ENCODE peak calls at places on chromosomes 13 and 19, in seven cellular contexts. Y is stimulated activated CD4-positive, alpha-beta T cell treated with anti-CD3 and anti-CD28 coated beads, Interleukin-1b, Interleukin-23, amount 100 ng/mL, for 1 hour; V is AML-193; Z is stimulated activated CD8-positive, alpha-beta memory T cell treated with anti-CD3 and anti-CD28 coated beads, Interleukin-4, amount 100 ng/mL, for 24 hours; N is AG09309; J is IMR-90; E is CD4-positive, alpha-beta T cell. M is an unnamed sample.

GRCh38 chr19:41175825-41176734 is 16.9 kb upstream of the CYP2S1 start:
- DNase-seq in N (peak; percentile 24), J (peak; percentile 76), V (no peak), Z (peak; percentile 38), Y (peak; percentile 7), E (peak; percentile 51), M (no peak)

GRCh38 chr13:47004022-47004421 is 107.2 kb upstream of the HTR2A start:
- DNase-seq in Y (no peak), V (no peak), Z (no peak), E (no peak), N (no peak), J (peak; percentile 10), M (no peak)

GRCh38 chr13:47215741-47216140 is 318.9 kb upstream of the HTR2A start:
- DNase-seq in Y (no peak), E (no peak), Z (no peak), V (no peak), N (peak; percentile 63), J (peak; percentile 87), M (no peak)

GRCh38 chr19:43438291-43439162 is 23.8 kb downstream of the TEX101 start:
- DNase-seq in V (no peak), J (peak; percentile 67), Y (no peak), N (peak; percentile 80), Z (no peak), E (no peak), M (no peak)

GRCh38 chr13:83197316-83197715 is 685.0 kb downstream of the SLITRK1 start:
- DNase-seq in Z (no peak), E (no peak), J (no peak), V (no peak), N (no peak), Y (no peak), M (no peak)

GRCh38 chr19:42508892-42509444 is 19.3 kb downstream of the CEACAM1 start:
- DNase-seq in J (no peak), E (no peak), V (no peak), Y (no peak), Z (no peak), N (no peak), M (no peak)

GRCh38 chr13:103012611-103013010 is 53.6 kb downstream of the SLC10A2 start:
- DNase-seq in E (no peak), Y (no peak), J (no peak), V (no peak), Z (no peak), N (no peak), M (no peak)

GRCh38 chr13:99442273-99442895 is 58.9 kb upstream of the TM9SF2 start:
- DNase-seq in N (no peak), Z (no peak), Y (no peak), J (peak; percentile 45), V (peak; percentile 82), E (no peak), M (no peak)

GRCh38 chr13:76944457-76944856 is 3.9 kb upstream of the ACOD1 start:
- DNase-seq in N (no peak), Y (no peak), J (peak; percentile 68), E (no peak), V (peak; percentile 84), Z (no peak), M (no peak)